ENCODE peak calls at places on chromosomes 12 and 14, in six cellular contexts. R is tibial artery, P is fibroblast of pulmonary artery, N is HFF-Myc, T is foreskin fibroblast, B is lower lobe of right lung. E is an unnamed sample.

GRCh38 chr12:46794593-46795190 is 31.1 kb downstream of the SLC38A4 start:
- DNase-seq in R (no peak), P (no peak), N (no peak), T (no peak), B (no peak), E (no peak)

GRCh38 chr12:89247962-89248361 is 104.3 kb downstream of the DUSP6 start:
- DNase-seq in R (no peak), P (no peak), N (no peak), T (no peak), B (no peak), E (no peak)

GRCh38 chr12:15757553-15758255 is 31.5 kb downstream of the EPS8 start:
- DNase-seq in R (no peak), P (peak; percentile 89), N (peak; percentile 35), T (peak; percentile 94), B (no peak), E (peak; percentile 82)

GRCh38 chr12:12723681-12724420 is 6.7 kb downstream of the CDKN1B start:
- DNase-seq in R (peak; percentile 75), P (no peak), N (no peak), T (no peak), B (peak; percentile 59), E (no peak)

GRCh38 chr14:20630340-20631022 is 11.0 kb downstream of the OR6S1 start:
- DNase-seq in R (no peak), P (peak; percentile 52), N (peak; percentile 67), T (no peak), B (no peak), E (peak; percentile 71)

GRCh38 chr12:132954471-132955048 is 1.5 kb downstream of the ZNF605 start:
- DNase-seq in R (peak; percentile 35), P (peak; percentile 4), N (no peak), T (no peak), B (no peak), E (no peak)

GRCh38 chr14:53630336-53630735 is 326.3 kb downstream of the BMP4 start:
- DNase-seq in R (no peak), P (no peak), N (no peak), T (no peak), B (no peak), E (no peak)

GRCh38 chr12:52147983-52148540 is 43.8 kb downstream of the KRT80 start:
- DNase-seq in R (no peak), P (no peak), N (no peak), T (no peak), B (no peak), E (no peak)

GRCh38 chr12:132250707-132251106 is 78.7 kb downstream of the GALNT9 start:
- DNase-seq in R (no peak), P (no peak), N (no peak), T (no peak), B (peak; percentile 36), E (no peak)

GRCh38 chr14:102451064-102451352 is 58.6 kb downstream of the ANKRD9 start:
- DNase-seq in R (no peak), P (no peak), N (no peak), T (no peak), B (no peak), E (no peak)

GRCh38 chr12:79934309-79935020 is 432 bp downstream of the PPP1R12A start:
- DNase-seq in R (peak; percentile 85), P (peak; percentile 31), N (no peak), T (peak; percentile 21), B (no peak), E (peak; percentile 6)

GRCh38 chr12:30026621-30027234 is 243.0 kb upstream of the TMTC1 start:
- DNase-seq in R (no peak), P (peak; percentile 88), N (peak; percentile 51), T (peak; percentile 64), B (no peak), E (peak; percentile 44)

GRCh38 chr14:65098586-65098985 is 3.7 kb downstream of the MAX start:
- DNase-seq in R (no peak), P (peak; percentile 35), N (no peak), T (no peak), B (no peak), E (no peak)

GRCh38 chr12:84696281-84696680 is 216.3 kb downstream of the SLC6A15 start:
- DNase-seq in R (no peak), P (no peak), N (no peak), T (no peak), B (no peak), E (no peak)

GRCh38 chr14:104442611-104443390 is 136.8 kb upstream of the C14orf180 start:
- DNase-seq in R (peak; percentile 48), P (no peak), N (no peak), T (no peak), B (no peak), E (no peak)

GRCh38 chr14:21987937-21988336 is 314.3 kb upstream of the OR4E1 start:
- DNase-seq in R (no peak), P (peak; percentile 30), N (no peak), T (no peak), B (no peak), E (no peak)

GRCh38 chr14:24362241-24362960 is 5.6 kb upstream of the NFATC4 start:
- DNase-seq in R (no peak), P (no peak), N (no peak), T (no peak), B (no peak), E (peak; percentile 78)

GRCh38 chr14:54188036-54188666 is 208.7 kb upstream of the CDKN3 start:
- DNase-seq in R (no peak), P (no peak), N (no peak), T (no peak), B (no peak), E (no peak)

DNA sequence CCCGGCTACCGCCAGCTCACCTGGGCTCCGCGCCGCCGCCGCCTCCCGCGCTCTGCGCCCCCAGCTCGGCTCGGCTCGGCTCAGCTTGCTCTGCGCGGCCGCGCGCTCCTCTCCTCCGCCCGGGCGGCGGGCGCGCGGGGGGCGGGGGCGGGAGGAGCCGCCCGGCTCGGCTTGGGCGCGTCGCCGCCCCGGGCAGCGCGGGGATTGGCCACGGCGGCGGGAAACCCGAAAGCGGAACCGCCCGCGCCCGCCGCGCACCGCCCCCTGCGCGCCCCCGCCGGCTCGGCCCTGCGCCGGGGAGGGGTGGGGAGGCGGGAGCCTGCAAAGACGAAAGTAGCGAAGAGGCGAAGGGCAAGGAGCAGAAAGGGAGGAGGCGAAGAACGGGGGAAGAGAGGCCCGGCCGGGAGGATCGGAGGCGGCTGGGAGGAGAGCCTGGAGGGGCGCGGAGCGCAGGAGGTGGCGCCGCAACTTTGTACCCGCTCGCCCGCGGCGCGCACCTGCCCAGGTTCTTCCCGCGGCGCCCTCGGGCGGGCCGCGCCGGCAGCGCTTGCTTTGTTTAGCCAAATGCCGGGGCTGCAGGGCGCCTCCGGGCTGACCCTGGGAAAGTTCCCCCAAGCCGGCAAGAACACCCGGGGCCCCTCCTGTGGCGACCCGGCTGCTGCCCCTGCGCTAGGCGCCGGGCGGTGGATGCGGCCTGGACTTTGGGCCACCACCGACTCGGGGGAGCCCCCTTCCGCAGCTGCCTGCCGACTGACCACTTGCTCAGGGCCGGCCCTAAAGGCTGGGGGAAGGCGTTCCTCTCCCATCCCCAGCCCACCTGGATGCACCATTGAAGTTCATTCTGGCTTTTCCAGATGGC is at the start of gene CAMKK2:
- DNase-seq in R (peak; percentile 89), P (peak; percentile 77), N (no peak), T (peak; percentile 81), B (peak; percentile 89), E (peak; percentile 50)
- TF ChIP-seq CTCF in R (no peak), P (no peak), N (no peak), T (no peak), B (peak; percentile 36), E (peak; percentile 34)

GRCh38 chr12:19183121-19183838 is 53.7 kb downstream of the PLEKHA5 start:
- DNase-seq in R (no peak), P (peak; percentile 50), N (no peak), T (no peak), B (no peak), E (peak; percentile 38)
- TF ChIP-seq CTCF in R (no peak), P (peak; percentile 39), N (no peak), T (peak; percentile 24), B (no peak), E (peak; percentile 70)

DNA sequence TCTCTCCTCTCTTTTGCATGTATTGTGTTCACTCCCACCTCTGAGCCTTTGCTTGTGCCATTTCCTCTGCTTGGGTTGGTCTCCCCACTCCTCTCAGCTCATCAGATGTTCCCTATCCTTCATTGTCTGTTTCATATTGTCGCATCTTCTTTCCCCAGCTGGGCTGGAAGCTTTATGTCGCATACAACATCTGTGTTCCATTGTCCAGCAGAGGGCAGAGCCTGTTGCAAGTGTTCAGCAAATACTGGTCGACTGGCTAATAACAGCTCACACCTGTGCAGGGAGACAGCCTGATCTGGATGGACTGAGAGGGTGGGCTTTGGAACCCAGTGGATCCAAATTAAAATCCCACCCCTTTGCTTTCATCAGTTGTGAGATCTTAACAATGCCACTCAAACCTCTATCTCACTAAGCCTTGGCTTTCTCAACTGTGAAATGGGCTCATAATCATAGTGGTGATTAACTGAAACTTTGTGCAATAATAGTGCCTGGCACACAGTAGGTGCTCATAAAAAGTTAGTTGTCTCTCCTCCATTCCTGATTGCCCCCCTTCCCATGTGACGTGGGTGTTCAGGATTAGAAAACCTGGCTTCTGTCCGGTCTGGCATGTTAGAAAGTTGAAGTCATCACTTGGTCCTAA is 75.8 kb downstream of the RIN3 start:
- DNase-seq in R (no peak), P (peak; percentile 56), N (peak; percentile 29), T (peak; percentile 32), B (no peak), E (peak; percentile 15)
- TF ChIP-seq CTCF in R (no peak), P (peak; percentile 57), N (peak; percentile 56), T (peak; percentile 56), B (no peak), E (peak; percentile 76)

GRCh38 chr12:90958995-90959394 is 4.0 kb upstream of the CCER1 start:
- DNase-seq in R (no peak), P (peak; percentile 54), N (no peak), T (no peak), B (no peak), E (peak; percentile 13)
- TF ChIP-seq CTCF in R (no peak), P (peak; percentile 37), N (no peak), T (peak; percentile 15), B (no peak), E (no peak)

DNA sequence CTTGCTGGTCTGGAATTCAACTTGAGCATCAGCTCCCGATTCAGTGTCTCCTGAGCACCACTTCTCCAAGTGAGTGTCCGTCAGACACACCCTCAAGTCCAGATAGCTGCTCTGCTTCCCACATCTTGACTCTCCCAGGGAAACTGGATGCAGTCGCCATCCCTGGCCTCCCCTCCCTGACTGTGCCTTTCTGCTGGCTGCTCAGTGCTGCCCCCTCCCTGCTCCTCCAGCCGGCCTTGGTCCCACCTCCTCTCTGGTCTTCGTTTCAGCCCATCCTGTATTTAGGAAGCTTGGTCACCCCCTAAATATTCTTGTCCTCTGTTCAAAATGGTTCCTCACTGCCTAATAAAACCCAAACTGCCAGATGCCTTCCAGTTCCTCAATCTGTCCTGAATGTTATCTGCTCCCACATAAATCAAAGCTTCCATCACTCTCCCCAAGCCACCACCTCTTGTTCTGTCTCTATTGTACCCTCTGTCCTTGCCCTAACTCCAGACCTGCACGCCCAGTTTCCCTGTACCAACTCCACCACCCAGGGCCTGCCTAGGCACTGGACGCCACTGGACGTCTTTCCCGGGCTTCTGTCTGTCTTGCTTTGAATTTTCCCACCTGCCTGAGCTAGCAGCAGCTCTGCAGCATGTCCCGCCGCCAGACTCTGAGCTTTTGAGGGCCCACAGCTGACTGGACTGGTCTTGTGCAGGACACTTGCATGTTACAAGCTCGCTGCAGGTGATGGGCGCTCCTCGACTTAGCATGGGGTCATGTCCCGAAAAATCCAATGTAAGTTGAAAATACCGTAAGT is 33.8 kb downstream of the CCDC92 start:
- DNase-seq in R (no peak), P (no peak), N (no peak), T (no peak), B (no peak), E (no peak)
- TF ChIP-seq CTCF in R (no peak), P (peak; percentile 37), N (peak; percentile 67), T (peak; percentile 1), B (peak; percentile 20), E (peak; percentile 70)